ENCODE peak calls at places on chromosomes 12 and 14, in six cellular contexts. J is mammary epithelial cell; C is tibial artery; K is naive thymus-derived CD4-positive, alpha-beta T cell; T is heart left ventricle; W is stomach. F is an unnamed sample.

GRCh38 chr12:52508211-52508610 is 12.0 kb downstream of the KRT5 start:
- DNase-seq in J (no peak), C (no peak), K (no peak), T (no peak), W (no peak), F (no peak)

GRCh38 chr14:100653409-100653808 is 66.2 kb upstream of the BEGAIN start:
- DNase-seq in J (no peak), C (no peak), K (no peak), T (no peak), W (no peak), F (no peak)

GRCh38 chr14:54105898-54106297 is 149.3 kb upstream of the BMP4 start:
- DNase-seq in J (peak; percentile 95), C (no peak), K (no peak), T (no peak), W (peak; percentile 58), F (no peak)

GRCh38 chr12:3042394-3042793 is 34.8 kb upstream of the TSPAN9 start:
- DNase-seq in J (no peak), C (peak; percentile 78), K (no peak), T (peak; percentile 83), W (no peak), F (no peak)

GRCh38 chr14:103624860-103625259 is 4.2 kb upstream of the KLC1 start:
- DNase-seq in J (peak; percentile 82), C (peak; percentile 92), K (no peak), T (peak; percentile 86), W (peak; percentile 68), F (peak; percentile 93)

GRCh38 chr12:91262023-91262676 is 79.5 kb upstream of the DCN start:
- DNase-seq in J (no peak), C (no peak), K (no peak), T (no peak), W (no peak), F (no peak)

GRCh38 chr12:100141998-100142850 is 450 bp downstream of the BLTP3B start:
- DNase-seq in J (no peak), C (peak; percentile 77), K (no peak), T (peak; percentile 53), W (peak; percentile 75), F (no peak)

GRCh38 chr14:75334191-75335051 is 55.8 kb downstream of the FOS start:
- DNase-seq in J (no peak), C (no peak), K (peak; percentile 73), T (peak; percentile 75), W (peak; percentile 42), F (peak; percentile 79)

GRCh38 chr12:27081668-27082091 is 698 bp downstream of the C12orf71 start:
- DNase-seq in J (peak; percentile 96), C (no peak), K (no peak), T (peak; percentile 34), W (no peak), F (no peak)

DNA sequence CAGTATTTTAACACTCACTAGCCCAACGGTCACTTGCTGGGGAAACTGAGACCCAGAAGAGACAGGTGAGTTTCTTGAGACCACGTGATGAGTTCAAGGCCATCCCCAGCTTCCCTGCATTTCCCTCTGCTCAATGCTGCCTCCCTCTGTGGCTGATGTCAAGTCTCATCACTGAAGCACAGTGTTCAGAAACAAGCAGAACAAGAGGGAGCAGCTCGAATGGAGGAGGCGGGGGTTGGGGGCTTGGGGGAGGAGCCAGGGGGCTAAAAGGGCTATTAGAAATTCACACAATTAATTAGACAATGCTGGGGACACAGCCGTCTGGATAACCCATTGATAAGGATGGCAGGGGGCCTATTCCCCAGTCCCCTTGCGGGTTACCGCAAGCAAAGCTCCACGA is 707.8 kb downstream of the MED13L start:
- DNase-seq in J (no peak), C (no peak), K (no peak), T (no peak), W (no peak), F (no peak)
- H3K4me3 ChIP-seq in J (no peak overlapping the region), C (no peak overlapping the region), K (no peak overlapping the region), T (no peak overlapping the region), W (no peak overlapping the region), F (no peak overlapping the region)

DNA sequence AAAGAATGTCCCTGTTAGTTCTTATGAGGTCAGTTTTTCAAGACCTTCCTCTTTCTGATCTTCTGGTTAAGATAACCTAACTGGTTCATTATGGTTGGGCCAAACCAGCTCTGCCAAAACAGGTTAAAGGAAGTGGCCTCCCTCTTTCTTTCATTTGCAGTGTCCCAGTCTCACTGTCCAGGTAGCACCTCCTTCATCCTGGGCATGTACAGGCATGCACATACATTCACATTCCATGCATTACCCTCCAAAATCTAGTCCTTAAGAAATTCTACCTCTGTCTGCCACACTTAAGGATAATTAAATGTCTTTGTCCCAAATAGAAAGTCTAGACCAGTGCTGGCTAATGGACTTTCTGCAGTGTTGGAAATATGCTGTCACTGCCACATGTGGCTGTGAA is 169.2 kb downstream of the PCNX1 start:
- DNase-seq in J (peak; percentile 48), C (no peak), K (no peak), T (no peak), W (no peak), F (no peak)
- H3K27ac ChIP-seq in J (no peak overlapping the region), C (no peak overlapping the region), K (no peak overlapping the region), T (no peak overlapping the region), W (no peak overlapping the region), F (no peak overlapping the region)

GRCh38 chr12:123120452-123121166 is 30.3 kb downstream of the PITPNM2 start:
- DNase-seq in J (no peak), C (no peak), K (peak; percentile 64), T (no peak), W (no peak), F (no peak)
- H3K4me3 ChIP-seq in J (no peak overlapping the region), C (no peak overlapping the region), K (no peak overlapping the region), T (no peak overlapping the region), W (no peak overlapping the region), F (no peak overlapping the region)

DNA sequence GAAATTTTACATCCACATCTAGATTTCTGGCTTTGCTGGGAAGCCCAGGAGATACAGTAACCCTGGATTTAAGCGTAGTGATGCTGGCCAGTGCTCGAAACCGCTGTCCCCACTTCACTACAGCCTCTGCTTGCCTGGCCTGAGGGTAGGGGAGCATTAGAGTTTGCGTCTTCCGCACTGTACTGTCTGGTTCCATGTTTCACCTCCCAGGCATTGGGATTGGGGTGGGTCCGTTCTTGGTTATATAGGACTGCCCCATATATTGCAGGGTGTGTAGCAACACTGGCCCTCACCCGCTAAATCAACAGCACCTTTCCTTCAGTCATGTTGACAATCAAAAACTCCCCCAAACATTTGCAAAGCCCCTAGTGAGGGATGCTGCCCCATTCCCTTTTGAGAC is 240.8 kb downstream of the ZFP36L1 start:
- DNase-seq in J (no peak), C (no peak), K (no peak), T (no peak), W (no peak), F (no peak)
- H3K27ac ChIP-seq in J (no peak overlapping the region), C (peak overlapping the region; percentile 94), K (no peak overlapping the region), T (peak overlapping the region; percentile 34), W (peak overlapping the region; percentile 87), F (peak overlapping the region; percentile 88)

GRCh38 chr12:116598341-116599284 is 39.4 kb downstream of the MAP1LC3B2 start:
- DNase-seq in J (no peak), C (no peak), K (no peak), T (no peak), W (no peak), F (no peak)

GRCh38 chr12:116600959-116601358 is 41.8 kb downstream of the MAP1LC3B2 start:
- DNase-seq in J (no peak), C (no peak), K (no peak), T (no peak), W (no peak), F (no peak)

GRCh38 chr12:116601524-116601923 is 42.3 kb downstream of the MAP1LC3B2 start:
- DNase-seq in J (peak; percentile 48), C (no peak), K (no peak), T (no peak), W (no peak), F (no peak)

GRCh38 chr12:116597886-116598285 is 38.7 kb downstream of the MAP1LC3B2 start:
- DNase-seq in J (no peak), C (no peak), K (no peak), T (no peak), W (no peak), F (no peak)

GRCh38 chr12:116599285-116600122 is 40.3 kb downstream of the MAP1LC3B2 start:
- DNase-seq in J (peak; percentile 27), C (peak; percentile 90), K (peak; percentile 56), T (peak; percentile 83), W (peak; percentile 82), F (peak; percentile 93)
- H3K4me3 ChIP-seq in J (no peak overlapping the region), C (peak overlapping the region; percentile 47), K (no peak overlapping the region), T (peak overlapping the region; percentile 55), W (peak overlapping the region; percentile 30), F (peak overlapping the region; percentile 17)

DNA sequence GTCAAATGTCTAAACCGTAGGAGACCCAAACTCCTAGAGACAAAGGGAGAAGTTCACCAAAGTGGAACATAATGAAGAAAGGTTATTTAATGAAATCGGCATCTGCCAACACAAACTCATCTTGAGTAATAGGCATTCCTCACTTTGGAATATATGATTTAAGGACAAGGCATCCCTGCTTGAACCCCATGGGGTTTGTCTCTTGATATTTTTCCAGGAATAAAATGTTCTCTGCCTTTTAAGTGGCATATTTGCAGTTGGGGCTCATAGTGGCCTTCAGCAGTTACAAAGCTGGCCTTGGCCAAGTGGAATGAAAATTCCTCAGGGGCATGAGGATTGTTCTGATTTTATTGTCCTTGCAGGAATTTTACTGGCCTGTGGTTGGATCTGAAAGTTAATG is 7.1 kb downstream of the POP5 start:
- DNase-seq in J (no peak), C (no peak), K (no peak), T (no peak), W (no peak), F (no peak)
- H3K27ac ChIP-seq in J (no peak overlapping the region), C (peak overlapping the region; percentile 10), K (no peak overlapping the region), T (no peak overlapping the region), W (no peak overlapping the region), F (no peak overlapping the region)

GRCh38 chr12:78441737-78442453 is 422.7 kb upstream of the SYT1 start:
- DNase-seq in J (no peak), C (no peak), K (no peak), T (no peak), W (no peak), F (no peak)
- H3K4me3 ChIP-seq in J (no peak overlapping the region), C (no peak overlapping the region), K (no peak overlapping the region), T (no peak overlapping the region), W (no peak overlapping the region), F (no peak overlapping the region)

DNA sequence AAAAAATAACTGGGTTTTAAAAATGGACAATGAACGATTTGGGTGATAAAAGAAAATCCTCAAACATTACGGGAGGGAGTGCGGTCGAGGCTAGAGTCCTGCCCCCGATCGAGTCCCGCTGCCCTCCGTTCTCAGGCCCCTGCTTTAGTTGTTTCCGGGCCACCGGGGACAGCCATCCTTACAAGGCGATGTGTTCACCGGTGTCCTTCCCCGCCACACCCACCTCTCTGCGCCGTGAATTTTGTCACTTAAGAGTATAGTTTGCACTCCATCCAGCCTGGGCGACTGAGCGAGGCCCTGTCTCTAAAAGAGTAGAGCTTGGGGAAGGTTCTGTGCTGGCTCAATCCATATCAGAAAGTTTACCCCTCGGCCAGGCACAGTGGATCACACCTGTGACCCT is 2.9 kb downstream of the ULK1 start:
- DNase-seq in J (no peak), C (no peak), K (no peak), T (no peak), W (no peak), F (peak; percentile 68)
- H3K27ac ChIP-seq in J (no peak overlapping the region), C (peak overlapping the region; percentile 95), K (no peak overlapping the region), T (peak overlapping the region; percentile 96), W (peak overlapping the region; percentile 98), F (peak overlapping the region; percentile 93)

F was measured in suprapubic skin.